ENCODE peak calls at places on chromosomes 16 and 17, in five cellular contexts. G is astrocyte of the cerebellum, E is cardiac fibroblast, K is fibroblast of lung, A is breast epithelium. M is an unnamed sample.

GRCh38 chr16:28884045-28884444 is 5.8 kb downstream of the ATP2A1 start:
- DNase-seq in G (no peak), E (no peak), K (no peak), A (no peak), M (no peak)

GRCh38 chr17:70074991-70075390 is at the start of gene KCNJ16:
- DNase-seq in G (no peak), E (no peak), K (no peak), A (no peak), M (no peak)

GRCh38 chr16:19223235-19223847 is 55.3 kb downstream of the SYT17 start:
- DNase-seq in G (no peak), E (no peak), K (no peak), A (no peak), M (no peak)

GRCh38 chr16:56451753-56452689 is 667 bp downstream of the OGFOD1 start:
- DNase-seq in G (no peak), E (peak; percentile 24), K (peak; percentile 45), A (no peak), M (peak; percentile 2)

GRCh38 chr16:59566446-59566845 is 832.3 kb upstream of the GOT2 start:
- DNase-seq in G (no peak), E (no peak), K (peak; percentile 14), A (no peak), M (no peak)

GRCh38 chr17:35684046-35684802 is 47.2 kb upstream of the RASL10B start:
- DNase-seq in G (peak; percentile 68), E (peak; percentile 18), K (peak; percentile 90), A (no peak), M (peak; percentile 26)

GRCh38 chr17:69450857-69451410 is 36.4 kb downstream of the MAP2K6 start:
- DNase-seq in G (no peak), E (no peak), K (peak; percentile 60), A (no peak), M (no peak)

GRCh38 chr17:29954405-29954804 is 13.0 kb downstream of the EFCAB5 start:
- DNase-seq in G (no peak), E (no peak), K (no peak), A (no peak), M (no peak)

GRCh38 chr17:68897557-68897956 is 57.6 kb downstream of the ABCA8 start:
- DNase-seq in G (no peak), E (no peak), K (no peak), A (no peak), M (no peak)

GRCh38 chr16:64452446-64452845 is 669.4 kb downstream of the CDH11 start:
- DNase-seq in G (no peak), E (peak; percentile 12), K (no peak), A (no peak), M (no peak)

GRCh38 chr16:30335598-30336474 is 19.3 kb downstream of the CD2BP2 start:
- DNase-seq in G (no peak), E (peak; percentile 44), K (peak; percentile 29), A (no peak), M (no peak)

GRCh38 chr16:2468725-2469398 is 2.2 kb upstream of the NTN3 start:
- DNase-seq in G (no peak), E (no peak), K (no peak), A (no peak), M (no peak)

GRCh38 chr17:73304971-73305786 is 6.6 kb downstream of the CDC42EP4 start:
- DNase-seq in G (peak; percentile 46), E (peak; percentile 93), K (peak; percentile 79), A (no peak), M (peak; percentile 60)

GRCh38 chr17:73305845-73306836 is 5.7 kb downstream of the CDC42EP4 start:
- DNase-seq in G (no peak), E (no peak), K (no peak), A (no peak), M (no peak)

GRCh38 chr17:73309727-73310555 is 1.9 kb downstream of the CDC42EP4 start:
- DNase-seq in G (no peak), E (peak; percentile 45), K (no peak), A (no peak), M (no peak)

GRCh38 chr17:73307130-73307529 is 4.7 kb downstream of the CDC42EP4 start:
- DNase-seq in G (no peak), E (no peak), K (no peak), A (no peak), M (no peak)

DNA sequence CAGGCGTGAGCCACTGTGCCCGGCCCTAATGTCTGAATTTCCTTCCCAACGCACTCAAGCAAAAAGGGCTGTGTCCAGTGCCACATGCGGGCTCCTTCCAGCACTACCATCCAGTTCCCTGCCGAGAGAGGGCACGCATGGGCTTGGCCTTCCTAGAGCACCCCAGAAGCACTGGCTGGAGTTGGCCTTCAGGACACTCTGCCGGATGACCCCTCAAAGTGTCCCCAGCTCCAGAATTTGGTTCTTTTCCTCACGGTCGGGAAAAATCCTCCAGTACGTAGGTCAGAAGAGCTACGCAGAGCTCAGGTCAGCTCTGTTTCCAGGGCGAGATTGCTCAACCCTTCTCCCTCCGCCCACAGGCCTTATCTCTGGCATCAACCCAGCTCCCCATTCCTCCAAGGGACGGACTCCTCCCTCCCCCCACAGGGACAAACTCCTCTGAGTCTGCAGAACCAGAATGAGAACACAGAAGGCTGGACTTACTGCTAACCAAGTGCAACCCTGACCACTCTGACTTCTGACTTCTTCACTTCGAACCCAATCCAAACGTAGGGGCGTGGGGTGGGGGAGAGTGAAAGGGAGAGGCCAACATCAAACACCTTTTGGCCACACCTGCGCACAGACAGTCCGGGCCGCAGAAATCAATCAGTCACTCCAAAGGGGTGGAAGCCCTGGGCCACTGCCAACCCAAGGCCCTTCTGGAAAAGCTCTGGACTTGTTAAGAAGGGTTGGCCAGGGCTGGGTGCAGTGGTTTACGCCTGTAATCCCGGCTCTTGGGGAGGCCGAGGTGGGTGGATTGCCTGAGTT is 3.6 kb downstream of the CDC42EP4 start:
- DNase-seq in G (peak; percentile 46), E (peak; percentile 97), K (peak; percentile 86), A (peak; percentile 96), M (peak; percentile 68)
- H3K4me3 ChIP-seq in G (peak overlapping the region; percentile 95), E (peak overlapping the region; percentile 30), K (peak overlapping the region; percentile 100), A (peak overlapping the region; percentile 99), M (peak overlapping the region; percentile 31)

GRCh38 chr17:3981455-3981854 is 17.2 kb upstream of the ATP2A3 start:
- DNase-seq in G (no peak), E (no peak), K (no peak), A (no peak), M (no peak)
- H3K4me3 ChIP-seq in G (no peak overlapping the region), E (no peak overlapping the region), K (no peak overlapping the region), A (no peak overlapping the region), M (no peak overlapping the region)

DNA sequence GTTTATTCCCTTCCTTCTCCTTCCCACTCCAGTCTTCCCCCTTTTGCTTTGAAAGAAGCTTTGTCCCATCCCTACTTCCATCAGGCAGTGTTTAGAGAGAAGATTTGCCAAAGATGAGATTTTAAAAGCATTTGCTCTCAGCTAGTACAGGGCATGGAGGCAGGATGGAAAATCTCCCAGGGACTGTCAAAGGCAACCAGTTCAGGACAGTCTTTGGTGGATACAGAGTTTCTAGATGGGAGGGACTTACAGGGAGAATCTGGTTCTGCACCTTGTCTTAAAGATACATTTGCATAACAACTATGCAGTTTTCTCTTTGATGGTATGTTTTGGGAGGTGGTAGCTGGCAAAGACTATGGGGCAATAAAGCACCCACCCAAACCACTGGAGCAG is 26.2 kb downstream of the CHD9 start:
- DNase-seq in G (no peak), E (no peak), K (no peak), A (no peak), M (no peak)
- H3K4me3 ChIP-seq in G (no peak overlapping the region), E (no peak overlapping the region), K (no peak overlapping the region), A (no peak overlapping the region), M (no peak overlapping the region)

GRCh38 chr17:77420804-77421634 is 280.2 kb downstream of the SEC14L1 start:
- DNase-seq in G (peak; percentile 63), E (peak; percentile 82), K (peak; percentile 91), A (no peak), M (peak; percentile 58)
- H3K4me3 ChIP-seq in G (peak overlapping the region; percentile 9), E (no peak overlapping the region), K (peak overlapping the region; percentile 14), A (no peak overlapping the region), M (peak overlapping the region; percentile 12)

GRCh38 chr16:75114179-75114945 is 2.2 kb downstream of the LDHD start:
- DNase-seq in G (no peak), E (no peak), K (no peak), A (no peak), M (no peak)

GRCh38 chr16:75114946-75115825 is 1.4 kb downstream of the LDHD start:
- DNase-seq in G (no peak), E (no peak), K (no peak), A (no peak), M (no peak)

GRCh38 chr16:75116081-75116910 is at the start of gene LDHD:
- DNase-seq in G (no peak), E (peak; percentile 61), K (peak; percentile 62), A (peak; percentile 80), M (no peak)

GRCh38 chr16:75118943-75119539 is 2.5 kb upstream of the LDHD start:
- DNase-seq in G (no peak), E (no peak), K (no peak), A (no peak), M (no peak)

DNA sequence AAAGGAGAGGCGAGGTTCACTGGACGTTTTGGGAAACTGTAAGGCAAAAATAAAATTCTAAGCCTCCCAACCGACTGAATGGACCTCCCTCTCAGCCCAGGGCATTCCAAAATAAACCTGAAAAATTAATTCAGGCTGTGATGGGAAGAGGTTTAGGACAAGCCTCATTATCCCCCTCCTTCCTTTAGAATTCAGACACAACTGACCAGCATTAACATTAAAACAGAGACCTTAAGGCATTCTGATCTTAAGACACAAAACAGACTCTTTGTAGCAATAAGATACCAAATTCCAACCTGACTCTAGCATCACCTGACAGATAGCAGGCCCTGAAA is 298 bp upstream of the LDHD start:
- DNase-seq in G (no peak), E (no peak), K (no peak), A (no peak), M (no peak)
- H3K4me3 ChIP-seq in G (peak overlapping the region; percentile 31), E (no peak overlapping the region), K (peak overlapping the region; percentile 51), A (peak overlapping the region; percentile 47), M (no peak overlapping the region)

GRCh38 chr17:28370035-28370743 is at the start of gene VTN:
- DNase-seq in G (no peak), E (peak; percentile 88), K (peak; percentile 26), A (no peak), M (no peak)
- H3K4me3 ChIP-seq in G (peak within 1 kb of the TSS; percentile 66), E (peak within 1 kb of the TSS; percentile 34), K (peak within 1 kb of the TSS; percentile 72), A (peak within 1 kb of the TSS; percentile 49), M (peak within 1 kb of the TSS; percentile 73)

GRCh38 chr17:45963258-45963657 is 35.8 kb upstream of the STH start:
- DNase-seq in G (no peak), E (no peak), K (no peak), A (peak; percentile 31), M (no peak)

GRCh38 chr17:45963889-45964288 is 35.2 kb upstream of the STH start:
- DNase-seq in G (no peak), E (no peak), K (no peak), A (no peak), M (no peak)

GRCh38 chr17:45964634-45965033 is 34.4 kb upstream of the STH start:
- DNase-seq in G (no peak), E (no peak), K (no peak), A (no peak), M (no peak)

GRCh38 chr17:45967378-45967777 is 31.7 kb upstream of the STH start:
- DNase-seq in G (no peak), E (no peak), K (no peak), A (no peak), M (no peak)

GRCh38 chr17:45965741-45966140 is 33.3 kb upstream of the STH start:
- DNase-seq in G (no peak), E (no peak), K (no peak), A (no peak), M (no peak)
- H3K4me3 ChIP-seq in G (no peak overlapping the region), E (no peak overlapping the region), K (no peak overlapping the region), A (no peak overlapping the region), M (no peak overlapping the region)

M was measured in BJ.